ENCODE peak calls at places on chromosomes 1 and 21, in five cellular contexts. H, W, O, F and Q are unnamed samples.

GRCh38 chr21:38858429-38859205 is 52.9 kb downstream of the ETS2 start:
- DNase-seq in H (no peak), W (no peak), O (no peak), F (no peak), Q (no peak)

GRCh38 chr1:207565546-207566468 is 69.8 kb downstream of the CR1 start:
- DNase-seq in H (no peak), W (no peak), O (no peak), F (no peak), Q (no peak)

GRCh38 chr21:36854391-36854790 is 112.1 kb downstream of the HLCS start:
- DNase-seq in H (no peak), W (no peak), O (peak), F (no peak), Q (peak)

GRCh38 chr1:94713472-94714141 is 106.5 kb upstream of the SLC44A3 start:
- DNase-seq in H (no peak), W (no peak), O (no peak), F (peak), Q (peak)

GRCh38 chr21:38913120-38913975 is 107.6 kb downstream of the ETS2 start:
- DNase-seq in H (peak), W (no peak), O (peak), F (peak), Q (no peak)

GRCh38 chr1:1232224-1232800 is at the start of gene B3GALT6:
- DNase-seq in H (no peak), W (no peak), O (no peak), F (no peak), Q (peak)

GRCh38 chr1:248924696-248925532 is 18.9 kb downstream of the PGBD2 start:
- DNase-seq in H (no peak), W (peak), O (peak), F (peak), Q (peak)

GRCh38 chr1:205365945-205366463 is 9.3 kb upstream of the KLHDC8A start:
- DNase-seq in H (peak), W (no peak), O (peak), F (peak), Q (no peak)

GRCh38 chr1:150021191-150021688 is 10.7 kb upstream of the OTUD7B start:
- DNase-seq in H (no peak), W (no peak), O (no peak), F (peak), Q (no peak)

GRCh38 chr1:8063298-8064068 is 37.4 kb upstream of the ERRFI1 start:
- DNase-seq in H (no peak), W (no peak), O (no peak), F (no peak), Q (no peak)

GRCh38 chr21:46284722-46285121 is 689 bp downstream of the MCM3AP start:
- DNase-seq in H (no peak), W (no peak), O (no peak), F (no peak), Q (no peak)

GRCh38 chr1:203675596-203676347 is 49.1 kb downstream of the ATP2B4 start:
- DNase-seq in H (no peak), W (no peak), O (no peak), F (peak), Q (peak)

GRCh38 chr21:39057121-39057520 is 126.1 kb downstream of the PSMG1 start:
- DNase-seq in H (no peak), W (no peak), O (no peak), F (no peak), Q (no peak)

GRCh38 chr1:202038688-202039346 is 28.4 kb downstream of the ELF3 start:
- DNase-seq in H (no peak), W (no peak), O (no peak), F (no peak), Q (no peak)

GRCh38 chr21:39966786-39967185 is 99.5 kb downstream of the PCP4 start:
- DNase-seq in H (no peak), W (no peak), O (no peak), F (no peak), Q (no peak)

GRCh38 chr1:41689596-41689995 is 205.1 kb upstream of the EDN2 start:
- DNase-seq in H (no peak), W (peak), O (no peak), F (no peak), Q (no peak)

GRCh38 chr1:31617917-31618746 is 643 bp downstream of the HCRTR1 start:
- DNase-seq in H (peak), W (peak), O (peak), F (peak), Q (no peak)

GRCh38 chr1:159162511-159163265 is 8.7 kb upstream of the CADM3 start:
- DNase-seq in H (no peak), W (no peak), O (no peak), F (no peak), Q (no peak)

GRCh38 chr1:54982739-54983138 is 2.3 kb downstream of the TMEM61 start:
- DNase-seq in H (peak), W (no peak), O (no peak), F (peak), Q (no peak)

GRCh38 chr1:58983159-58983558 is 199.3 kb upstream of the JUN start:
- DNase-seq in H (peak), W (no peak), O (no peak), F (no peak), Q (no peak)

GRCh38 chr21:40760811-40761210 is 86.1 kb downstream of the DSCAM start:
- DNase-seq in H (peak), W (no peak), O (no peak), F (no peak), Q (no peak)

GRCh38 chr1:245512980-245513578 is 358.3 kb downstream of the KIF26B start:
- DNase-seq in H (no peak), W (no peak), O (peak), F (no peak), Q (no peak)

GRCh38 chr1:201930137-201930536 is 16.2 kb downstream of the LMOD1 start:
- DNase-seq in H (no peak), W (no peak), O (no peak), F (no peak), Q (no peak)

GRCh38 chr1:162708286-162708685 is 76.0 kb downstream of the DDR2 start:
- DNase-seq in H (no peak), W (no peak), O (no peak), F (no peak), Q (no peak)

GRCh38 chr1:84060781-84061180 is 61.8 kb upstream of the TTLL7 start:
- DNase-seq in H (no peak), W (no peak), O (no peak), F (no peak), Q (no peak)

GRCh38 chr1:19054216-19054615 is 97.7 kb upstream of the IFFO2 start:
- DNase-seq in H (no peak), W (no peak), O (no peak), F (no peak), Q (no peak)

GRCh38 chr1:154749078-154749760 is 120.9 kb downstream of the KCNN3 start:
- DNase-seq in H (no peak), W (peak), O (no peak), F (no peak), Q (no peak)

GRCh38 chr21:39004776-39005605 is 178.3 kb downstream of the PSMG1 start:
- DNase-seq in H (no peak), W (peak), O (peak), F (peak), Q (peak)

GRCh38 chr1:230682274-230682673 is 31.6 kb downstream of the AGT start:
- DNase-seq in H (no peak), W (no peak), O (no peak), F (no peak), Q (no peak)

GRCh38 chr1:164774413-164774812 is 215.4 kb downstream of the PBX1 start:
- DNase-seq in H (no peak), W (no peak), O (no peak), F (no peak), Q (no peak)
- TF ChIP-seq CTCF in H (no peak), W (no peak), O (no peak), F (no peak), Q (no peak)

GRCh38 chr1:23980006-23980724 is at the start of gene SRSF10:
- DNase-seq in H (peak), W (peak), O (peak), F (peak), Q (peak)
- TF ChIP-seq CTCF in H (no peak), W (peak), O (peak), F (peak), Q (no peak)

GRCh38 chr1:178367151-178367550 is 129.6 kb downstream of the CLEC20A start:
- DNase-seq in H (no peak), W (no peak), O (no peak), F (no peak), Q (no peak)

GRCh38 chr1:178362784-178363183 is 134.0 kb downstream of the CLEC20A start:
- DNase-seq in H (no peak), W (no peak), O (no peak), F (no peak), Q (no peak)

GRCh38 chr1:178361847-178362246 is 134.9 kb downstream of the CLEC20A start:
- DNase-seq in H (no peak), W (no peak), O (no peak), F (no peak), Q (no peak)

GRCh38 chr1:178360421-178360820 is 136.3 kb downstream of the CLEC20A start:
- DNase-seq in H (no peak), W (no peak), O (no peak), F (no peak), Q (no peak)

DNA sequence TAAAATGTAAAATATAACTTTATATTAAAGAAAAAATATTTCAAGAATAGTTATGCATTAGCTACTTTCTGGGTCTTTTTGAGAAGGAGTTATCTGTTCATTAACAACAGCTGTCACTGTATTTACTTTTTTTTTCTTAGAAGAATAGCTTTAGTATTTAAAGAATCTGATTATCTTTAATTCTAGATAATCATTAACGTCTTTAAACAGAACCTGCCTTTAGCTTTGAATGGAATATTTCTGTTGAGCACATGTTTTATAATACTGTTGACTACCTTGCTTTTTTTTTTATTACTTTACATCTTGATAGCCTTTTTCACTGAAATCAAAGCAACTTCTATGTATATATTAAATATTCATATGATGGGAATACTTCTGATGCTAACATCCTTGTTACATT is 132.0 kb downstream of the CLEC20A start:
- DNase-seq in H (no peak), W (no peak), O (no peak), F (no peak), Q (no peak)
- TF ChIP-seq CTCF in H (no peak), W (no peak), O (no peak), F (no peak), Q (no peak)

DNA sequence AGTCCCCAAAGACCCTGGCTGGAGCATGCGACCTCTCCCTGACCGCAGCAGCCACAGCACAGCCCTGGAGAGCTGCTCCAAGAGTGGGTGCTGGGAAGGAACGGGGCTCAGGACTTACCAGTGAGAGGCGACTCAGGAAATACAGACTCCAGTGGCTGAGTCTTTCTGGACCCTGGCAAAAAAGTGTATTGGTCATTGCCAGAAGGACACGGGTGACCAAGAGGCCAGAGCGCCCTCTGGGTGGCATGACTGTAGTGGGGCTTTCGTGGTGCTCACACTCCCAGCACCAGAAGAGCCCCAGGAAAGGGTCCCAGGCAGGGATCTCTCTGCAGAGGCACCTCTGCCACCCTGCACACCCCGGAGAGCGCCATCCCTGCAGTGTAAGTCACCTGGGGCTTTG is 8.9 kb upstream of the PRDM16 start:
- DNase-seq in H (peak), W (no peak), O (no peak), F (peak), Q (no peak)
- TF ChIP-seq CTCF in H (no peak), W (no peak), O (no peak), F (no peak), Q (no peak)

GRCh38 chr1:24642481-24643361 is at the start of gene SRRM1:
- DNase-seq in H (peak), W (peak), O (peak), F (peak), Q (peak)
- TF ChIP-seq CTCF in H (no peak), W (no peak), O (peak), F (peak), Q (no peak)

GRCh38 chr1:51898090-51898734 is 19.7 kb upstream of the NRDC start:
- DNase-seq in H (no peak), W (no peak), O (no peak), F (no peak), Q (no peak)
- TF ChIP-seq CTCF in H (no peak), W (no peak), O (no peak), F (no peak), Q (no peak)